ENCODE peak calls at places on chromosome 17, in four cellular contexts. Q is GM12878, I is K562, M is H1. C is an unnamed sample.

GRCh38 chr17:67549787-67550186 is 167.9 kb upstream of the NOL11 start:
- DNase-seq in M (no peak), Q (no peak), I (no peak), C (no peak)

GRCh38 chr17:73286863-73287296 is 24.9 kb downstream of the CDC42EP4 start:
- DNase-seq in Q (no peak), I (peak; percentile 47), M (no peak), C (no peak)

GRCh38 chr17:68398731-68399637 is 58.3 kb downstream of the WIPI1 start:
- DNase-seq in Q (no peak), M (no peak), I (peak; percentile 76), C (peak; percentile 72)

GRCh38 chr17:16106161-16106891 is 106.7 kb downstream of the TTC19 start:
- DNase-seq in I (no peak), Q (no peak), M (no peak), C (no peak)

GRCh38 chr17:39622380-39623006 is 4.3 kb upstream of the PPP1R1B start:
- DNase-seq in M (no peak), I (no peak), Q (no peak), C (no peak)

GRCh38 chr17:35082073-35082657 is 18.7 kb upstream of the RFFL start:
- DNase-seq in Q (no peak), I (no peak), M (no peak), C (peak; percentile 81)

GRCh38 chr17:8753976-8754440 is 4.3 kb downstream of the SPDYE4 start:
- DNase-seq in I (no peak), Q (no peak), M (no peak), C (peak; percentile 31)

GRCh38 chr17:1730345-1731193 is 6.1 kb downstream of the WDR81 start:
- DNase-seq in M (no peak), I (peak; percentile 78), Q (no peak), C (no peak)

GRCh38 chr17:29581583-29582253 is 7.7 kb downstream of the GIT1 start:
- DNase-seq in M (no peak), Q (no peak), I (no peak), C (no peak)

GRCh38 chr17:80800775-80801391 is 190.8 kb upstream of the CHMP6 start:
- DNase-seq in M (no peak), Q (no peak), I (no peak), C (no peak)

GRCh38 chr17:71111945-71112344 is 942.6 kb downstream of the KCNJ2 start:
- DNase-seq in I (no peak), Q (no peak), M (no peak), C (no peak)

GRCh38 chr17:61002316-61002736 is 324.7 kb downstream of the BCAS3 start:
- DNase-seq in M (no peak), Q (no peak), I (peak; percentile 8), C (peak; percentile 26)

GRCh38 chr17:45020354-45021138 is 30.9 kb downstream of the DCAKD start:
- DNase-seq in M (no peak), I (no peak), Q (no peak), C (no peak)

GRCh38 chr17:59840329-59840907 is 52.3 kb downstream of the TUBD1 start:
- DNase-seq in Q (no peak), M (no peak), I (no peak), C (no peak)

GRCh38 chr17:46178550-46179198 is 14.6 kb downstream of the KANSL1 start:
- DNase-seq in I (no peak), M (no peak), Q (no peak), C (no peak)

GRCh38 chr17:72151565-72152391 is 31.0 kb downstream of the SOX9 start:
- DNase-seq in Q (no peak), M (no peak), I (peak; percentile 10), C (peak; percentile 97)

GRCh38 chr17:50847566-50847965 is 12.2 kb downstream of the WFIKKN2 start:
- DNase-seq in I (no peak), M (no peak), Q (no peak), C (no peak)

GRCh38 chr17:65406552-65406951 is 154.9 kb downstream of the AXIN2 start:
- DNase-seq in I (no peak), M (no peak), Q (no peak), C (no peak)

GRCh38 chr17:14395255-14395654 is 94.4 kb downstream of the HS3ST3B1 start:
- DNase-seq in I (no peak), Q (no peak), M (no peak), C (no peak)

GRCh38 chr17:59331929-59332889 is 754 bp downstream of the YPEL2 start:
- DNase-seq in M (no peak), I (peak; percentile 51), Q (no peak), C (no peak)

GRCh38 chr17:42179911-42180410 is 981 bp downstream of the KCNH4 start:
- DNase-seq in I (peak; percentile 83), Q (no peak), M (no peak), C (no peak)

GRCh38 chr17:1907818-1908698 is 78.3 kb downstream of the RPA1 start:
- DNase-seq in M (no peak), I (no peak), Q (no peak), C (no peak)

GRCh38 chr17:81346908-81347349 is 48.3 kb upstream of the BAHCC1 start:
- DNase-seq in I (no peak), Q (no peak), M (no peak), C (no peak)

GRCh38 chr17:77608431-77608830 is 350.1 kb upstream of the TNRC6C start:
- DNase-seq in Q (no peak), M (no peak), I (no peak), C (no peak)

GRCh38 chr17:7825206-7825980 is 8.6 kb upstream of the KDM6B start:
- DNase-seq in I (no peak), Q (no peak), M (no peak), C (no peak)

GRCh38 chr17:78903101-78903779 is at the start of gene CEP295NL:
- DNase-seq in I (peak; percentile 41), M (no peak), Q (no peak), C (no peak)
- TF ChIP-seq EGR1 in I (no peak), M (no peak), Q (no peak), C (no peak)

GRCh38 chr17:48611681-48612455 is 1.1 kb upstream of the HOXB7 start:
- DNase-seq in M (no peak), I (no peak), Q (no peak), C (no peak)
- TF ChIP-seq EGR1 in M (no peak), I (no peak), Q (no peak), C (no peak)

GRCh38 chr17:66547170-66547865 is 244.9 kb downstream of the PRKCA start:
- DNase-seq in Q (no peak), I (no peak), M (no peak), C (no peak)
- TF ChIP-seq EGR1 in Q (no peak), I (no peak), M (no peak), C (no peak)

GRCh38 chr17:9906616-9907015 is 1.5 kb upstream of the RCVRN start:
- DNase-seq in M (no peak), Q (no peak), I (no peak), C (no peak)

GRCh38 chr17:9905902-9906301 is 831 bp upstream of the RCVRN start:
- DNase-seq in M (no peak), Q (no peak), I (peak; percentile 70), C (peak; percentile 26)

GRCh38 chr17:9908649-9909042 is 3.6 kb upstream of the RCVRN start:
- DNase-seq in M (no peak), I (no peak), Q (no peak), C (no peak)

GRCh38 chr17:9907883-9908648 is 3.0 kb upstream of the RCVRN start:
- DNase-seq in Q (no peak), M (no peak), I (no peak), C (no peak)

GRCh38 chr17:9907131-9907530 is 2.1 kb upstream of the RCVRN start:
- DNase-seq in I (no peak), M (no peak), Q (no peak), C (no peak)
- TF ChIP-seq EGR1 in I (no peak), M (no peak), Q (no peak), C (no peak)

GRCh38 chr17:76386966-76387765 is 2.8 kb downstream of the SPHK1 start:
- DNase-seq in M (no peak), I (peak; percentile 21), Q (no peak), C (no peak)

GRCh38 chr17:76390003-76390421 is 5.6 kb downstream of the SPHK1 start:
- DNase-seq in I (no peak), Q (no peak), M (no peak), C (no peak)

GRCh38 chr17:76391200-76391715 is 6.8 kb downstream of the SPHK1 start:
- DNase-seq in Q (no peak), I (no peak), M (no peak), C (no peak)

GRCh38 chr17:76385892-76386786 is 1.7 kb downstream of the SPHK1 start:
- DNase-seq in M (no peak), I (peak; percentile 86), Q (no peak), C (peak; percentile 68)

DNA sequence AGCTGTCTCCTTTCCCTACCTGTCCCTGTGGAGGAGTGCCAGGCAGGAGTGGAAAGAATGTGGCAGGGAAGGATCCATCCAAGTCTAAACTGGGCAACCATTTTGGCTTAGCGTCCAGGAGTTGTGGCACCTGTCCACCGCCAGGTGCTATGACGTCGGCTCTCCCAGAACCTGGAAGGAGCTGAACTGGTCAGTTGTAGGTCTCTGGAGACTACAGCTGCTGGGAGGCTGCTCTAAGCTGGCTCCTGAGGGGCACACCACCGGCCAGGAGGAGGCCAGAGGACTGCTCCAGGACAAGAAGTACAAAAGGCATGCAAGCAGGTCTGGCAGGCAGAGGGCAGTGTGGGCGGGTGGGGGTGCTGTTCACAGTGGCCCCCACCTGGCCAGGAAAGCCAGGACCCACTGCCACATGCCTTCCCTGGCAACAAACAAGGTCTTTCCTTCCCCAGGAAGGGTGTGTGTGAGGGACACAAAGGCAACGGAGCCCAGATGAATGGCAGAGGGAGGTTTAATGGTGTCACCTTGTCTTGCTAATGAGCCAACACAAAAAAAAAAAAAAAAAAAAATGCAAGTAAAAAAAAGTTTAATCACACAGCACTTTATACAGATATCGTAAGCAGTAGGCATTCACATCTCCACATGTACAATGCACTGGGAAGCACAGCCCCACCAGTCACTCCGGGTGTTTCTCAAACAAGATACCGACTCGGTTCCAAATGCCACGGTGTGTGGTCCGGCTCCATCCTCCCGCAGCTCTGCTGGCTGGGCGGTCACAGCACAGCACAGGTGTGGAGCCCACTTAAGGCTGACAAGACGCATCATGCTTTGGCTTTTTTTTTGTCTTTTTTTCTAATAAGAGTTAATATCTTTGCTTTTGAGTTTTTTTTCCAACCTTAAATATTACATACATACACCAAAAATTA is 4.8 kb downstream of the SPHK1 start:
- DNase-seq in M (no peak), Q (no peak), I (peak; percentile 34), C (no peak)
- TF ChIP-seq EGR1 in M (no peak), Q (no peak), I (peak; percentile 30), C (no peak)

GRCh38 chr17:4004517-4005295 is 40.5 kb upstream of the ATP2A3 start:
- DNase-seq in M (no peak), Q (peak; percentile 5), I (peak; percentile 76), C (peak; percentile 6)
- TF ChIP-seq EGR1 in M (no peak), Q (no peak), I (peak; percentile 80), C (no peak)

C was measured in HCT116.